ENCODE peak calls at places on chromosomes 4 and X, in four cellular contexts. Y is IMR-90; W is NCI-H1092 treated with DMSO at 0.1 percent for 48 hours; I is stimulated activated CD8-positive, alpha-beta memory T cell treated with anti-CD3 and anti-CD28 coated beads, Interleukin-2, amount 100 ng/mL, for 48 hours. L is an unnamed sample.

GRCh38 chr4:88457307-88458090 is 580 bp downstream of the HERC5 start:
- DNase-seq in Y (no peak), W (no peak), I (peak), L (peak)

GRCh38 chrX:141278306-141278705 is 36.0 kb upstream of the SPANXC start:
- DNase-seq in Y (peak), W (peak), I (no peak), L (peak)

GRCh38 chrX:110418857-110419249 is 60.2 kb downstream of the RTL9 start:
- DNase-seq in Y (peak), W (peak), I (no peak), L (no peak)

GRCh38 chrX:80817002-80817401 is 7.3 kb upstream of the BRWD3 start:
- DNase-seq in Y (no peak), W (no peak), I (no peak), L (no peak)

GRCh38 chrX:119218198-119218597 is 17.9 kb upstream of the PGRMC1 start:
- DNase-seq in Y (peak), W (peak), I (no peak), L (no peak)

GRCh38 chr4:138452823-138453222 is 210.7 kb upstream of the SLC7A11 start:
- DNase-seq in Y (no peak), W (no peak), I (no peak), L (no peak)

GRCh38 chr4:131566026-131566425 is 1583.1 kb upstream of the PCDH10 start:
- DNase-seq in Y (no peak), W (no peak), I (no peak), L (no peak)

GRCh38 chrX:39755152-39756032 is 342.4 kb downstream of the BCOR start:
- DNase-seq in Y (peak), W (peak), I (no peak), L (no peak)

L was measured in head of caudate nucleus.